ENCODE peak calls at places on chromosomes 3 and 15, in five cellular contexts. One of them, this sample, is unnamed.

GRCh38 chr3:162072656-162073055 is 576.0 kb downstream of the OTOL1 start:
- DNase-seq in cardiac muscle cell: no peak
- DNase-seq in esophagus squamous epithelium: no peak
- DNase-seq in brain microvascular endothelial cell: no peak
- DNase-seq in fibroblast of mammary gland: no peak
- DNase-seq in this sample: no peak

GRCh38 chr3:176816937-176817336 is 380.3 kb downstream of the TBL1XR1 start:
- DNase-seq in fibroblast of mammary gland: no peak
- DNase-seq in cardiac muscle cell: no peak
- DNase-seq in brain microvascular endothelial cell: no peak
- DNase-seq in esophagus squamous epithelium: no peak
- DNase-seq in this sample: no peak

GRCh38 chr3:143216709-143217182 is 97.2 kb downstream of the CHST2 start:
- DNase-seq in esophagus squamous epithelium: no peak
- DNase-seq in fibroblast of mammary gland: peak; percentile 10
- DNase-seq in brain microvascular endothelial cell: no peak
- DNase-seq in cardiac muscle cell: no peak
- DNase-seq in this sample: no peak

GRCh38 chr3:151501905-151502615 is 41.2 kb upstream of the IGSF10 start:
- DNase-seq in brain microvascular endothelial cell: no peak
- DNase-seq in esophagus squamous epithelium: no peak
- DNase-seq in fibroblast of mammary gland: peak; percentile 28
- DNase-seq in cardiac muscle cell: no peak
- DNase-seq in this sample: no peak

GRCh38 chr15:40046721-40047412 is 7.9 kb upstream of the SRP14 start:
- DNase-seq in esophagus squamous epithelium: no peak
- DNase-seq in brain microvascular endothelial cell: peak; percentile 61
- DNase-seq in fibroblast of mammary gland: peak; percentile 88
- DNase-seq in cardiac muscle cell: no peak
- DNase-seq in this sample: peak; percentile 78

GRCh38 chr15:86055688-86056087 is 24.0 kb upstream of the AGBL1 start:
- DNase-seq in brain microvascular endothelial cell: no peak
- DNase-seq in fibroblast of mammary gland: no peak
- DNase-seq in esophagus squamous epithelium: no peak
- DNase-seq in cardiac muscle cell: no peak
- DNase-seq in this sample: no peak

GRCh38 chr15:38401101-38401500 is 52.8 kb upstream of the FAM98B start:
- DNase-seq in fibroblast of mammary gland: peak; percentile 62
- DNase-seq in brain microvascular endothelial cell: no peak
- DNase-seq in esophagus squamous epithelium: no peak
- DNase-seq in cardiac muscle cell: no peak
- DNase-seq in this sample: peak; percentile 38

GRCh38 chr15:90877315-90877714 is 7.0 kb upstream of the FES start:
- DNase-seq in brain microvascular endothelial cell: no peak
- DNase-seq in esophagus squamous epithelium: no peak
- DNase-seq in fibroblast of mammary gland: no peak
- DNase-seq in cardiac muscle cell: no peak
- DNase-seq in this sample: no peak

GRCh38 chr3:63067999-63068645 is 192.9 kb upstream of the CADPS start:
- DNase-seq in cardiac muscle cell: peak; percentile 86
- DNase-seq in brain microvascular endothelial cell: peak; percentile 31
- DNase-seq in esophagus squamous epithelium: no peak
- DNase-seq in fibroblast of mammary gland: peak; percentile 66
- DNase-seq in this sample: peak; percentile 58

GRCh38 chr3:65749066-65749465 is 289.7 kb downstream of the MAGI1 start:
- DNase-seq in fibroblast of mammary gland: peak; percentile 5
- DNase-seq in cardiac muscle cell: no peak
- DNase-seq in esophagus squamous epithelium: no peak
- DNase-seq in brain microvascular endothelial cell: no peak
- DNase-seq in this sample: no peak

GRCh38 chr3:61438253-61439115 is 122.9 kb upstream of the PTPRG start:
- DNase-seq in brain microvascular endothelial cell: no peak
- DNase-seq in fibroblast of mammary gland: no peak
- DNase-seq in cardiac muscle cell: no peak
- DNase-seq in esophagus squamous epithelium: no peak
- DNase-seq in this sample: no peak

DNA sequence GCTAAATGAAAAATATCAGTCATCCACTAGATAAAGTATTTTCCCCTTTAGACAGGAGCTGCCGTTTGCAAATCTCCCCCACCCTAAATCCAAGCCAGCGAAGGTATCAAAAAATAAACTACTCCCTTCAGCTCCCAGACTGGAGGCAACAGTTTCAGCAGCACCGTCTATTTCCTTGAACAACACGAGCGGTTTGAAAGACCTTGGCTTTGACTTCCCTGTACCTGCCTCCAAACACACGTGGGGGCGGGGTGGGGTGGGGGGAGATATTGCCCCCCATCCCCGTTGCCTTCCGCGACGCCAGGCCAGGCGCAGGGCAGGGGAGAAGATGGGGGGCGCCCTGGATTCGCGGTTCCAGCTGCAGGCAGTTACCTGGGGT is 804 bp upstream of the CACNA1D start:
- DNase-seq in esophagus squamous epithelium: no peak
- DNase-seq in brain microvascular endothelial cell: no peak
- DNase-seq in fibroblast of mammary gland: no peak
- DNase-seq in cardiac muscle cell: peak; percentile 27
- DNase-seq in this sample: no peak
- H3K4me3 ChIP-seq in esophagus squamous epithelium: peak overlapping the region; percentile 69
- H3K4me3 ChIP-seq in brain microvascular endothelial cell: peak overlapping the region; percentile 40
- H3K4me3 ChIP-seq in fibroblast of mammary gland: no peak overlapping the region
- H3K4me3 ChIP-seq in cardiac muscle cell: peak overlapping the region; percentile 70
- H3K4me3 ChIP-seq in this sample: no peak overlapping the region

DNA sequence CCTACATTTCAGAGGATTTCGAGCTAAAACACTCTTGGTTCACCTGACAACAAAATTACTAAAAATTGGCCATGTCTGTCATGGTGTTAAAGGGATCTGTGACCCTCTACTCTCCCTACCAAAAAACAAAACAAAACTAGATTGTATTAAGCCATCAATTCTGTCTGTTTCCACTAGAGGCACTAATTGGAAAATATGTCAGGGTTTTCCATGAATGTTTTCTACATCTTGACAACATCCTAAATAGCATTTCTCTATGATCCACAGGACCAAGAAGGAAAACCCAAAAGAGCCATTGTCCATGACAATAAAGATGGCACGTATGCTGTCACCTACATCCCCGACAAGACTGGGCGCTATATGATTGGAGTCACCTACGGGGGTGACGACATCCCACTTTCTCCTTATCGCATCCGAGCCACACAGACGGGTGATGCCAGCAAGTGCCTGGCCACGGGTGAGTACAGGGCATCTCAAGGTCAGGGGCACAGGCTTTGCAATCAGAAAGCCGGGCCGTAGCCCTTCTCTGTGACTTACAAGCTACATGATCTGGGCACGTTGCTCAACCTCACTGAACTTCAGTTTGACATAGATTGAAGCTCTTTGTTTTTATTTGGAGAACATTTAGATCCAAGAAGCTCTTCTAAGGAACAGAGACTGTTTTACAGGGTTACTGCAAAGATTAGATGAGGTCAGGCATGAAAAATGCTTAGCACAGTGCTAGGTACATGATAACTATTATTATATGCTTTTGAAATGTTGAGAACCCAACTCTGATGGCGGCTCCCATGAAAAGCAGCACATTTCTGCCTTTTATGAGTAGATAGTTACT is 74.8 kb downstream of the DNASE1L3 start:
- DNase-seq in brain microvascular endothelial cell: no peak
- DNase-seq in esophagus squamous epithelium: no peak
- DNase-seq in cardiac muscle cell: no peak
- DNase-seq in fibroblast of mammary gland: peak; percentile 11
- DNase-seq in this sample: no peak
- TF ChIP-seq CTCF in brain microvascular endothelial cell: no peak
- TF ChIP-seq CTCF in esophagus squamous epithelium: peak; percentile 10
- TF ChIP-seq CTCF in cardiac muscle cell: peak; percentile 39
- TF ChIP-seq CTCF in fibroblast of mammary gland: peak; percentile 39
- TF ChIP-seq CTCF in this sample: peak; percentile 38

GRCh38 chr3:119746423-119746822 is 35.5 kb upstream of the NR1I2 start:
- DNase-seq in brain microvascular endothelial cell: no peak
- DNase-seq in cardiac muscle cell: no peak
- DNase-seq in esophagus squamous epithelium: no peak
- DNase-seq in fibroblast of mammary gland: no peak
- DNase-seq in this sample: no peak

GRCh38 chr3:119747355-119747754 is 34.5 kb upstream of the NR1I2 start:
- DNase-seq in esophagus squamous epithelium: no peak
- DNase-seq in cardiac muscle cell: no peak
- DNase-seq in fibroblast of mammary gland: no peak
- DNase-seq in brain microvascular endothelial cell: no peak
- DNase-seq in this sample: no peak

GRCh38 chr3:119745942-119746341 is 36.0 kb upstream of the NR1I2 start:
- DNase-seq in brain microvascular endothelial cell: no peak
- DNase-seq in cardiac muscle cell: no peak
- DNase-seq in esophagus squamous epithelium: no peak
- DNase-seq in fibroblast of mammary gland: no peak
- DNase-seq in this sample: no peak

GRCh38 chr3:119741701-119742100 is 38.9 kb downstream of the CFAP91 start:
- DNase-seq in cardiac muscle cell: no peak
- DNase-seq in esophagus squamous epithelium: no peak
- DNase-seq in fibroblast of mammary gland: no peak
- DNase-seq in brain microvascular endothelial cell: no peak
- DNase-seq in this sample: no peak

DNA sequence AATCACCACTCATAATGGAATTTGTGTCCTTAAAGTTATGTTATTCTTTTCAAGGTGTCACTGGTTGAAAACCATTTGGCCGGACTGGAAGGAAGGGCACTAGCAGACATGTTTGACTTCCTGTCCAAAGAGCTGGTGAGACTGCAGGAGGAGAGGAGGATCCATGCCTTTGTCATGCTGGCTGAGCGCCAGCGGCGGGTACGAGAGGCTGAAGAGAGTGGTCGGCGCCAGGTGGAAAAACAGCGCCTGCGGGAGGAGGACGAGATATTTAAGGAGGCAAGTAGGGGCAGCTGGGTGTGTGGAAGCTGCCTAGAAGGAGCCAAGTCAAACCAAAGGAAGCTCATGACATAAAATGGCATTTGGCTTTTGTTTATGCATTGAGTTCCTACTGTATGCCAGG is 38.0 kb upstream of the NR1I2 start:
- DNase-seq in cardiac muscle cell: no peak
- DNase-seq in fibroblast of mammary gland: no peak
- DNase-seq in esophagus squamous epithelium: no peak
- DNase-seq in brain microvascular endothelial cell: no peak
- DNase-seq in this sample: no peak
- H3K4me3 ChIP-seq in cardiac muscle cell: no peak overlapping the region
- H3K4me3 ChIP-seq in fibroblast of mammary gland: no peak overlapping the region
- H3K4me3 ChIP-seq in esophagus squamous epithelium: no peak overlapping the region
- H3K4me3 ChIP-seq in brain microvascular endothelial cell: no peak overlapping the region
- H3K4me3 ChIP-seq in this sample: no peak overlapping the region

GRCh38 chr3:10517616-10518015 is 12.2 kb upstream of the ATP2B2 start:
- DNase-seq in fibroblast of mammary gland: no peak
- DNase-seq in brain microvascular endothelial cell: no peak
- DNase-seq in cardiac muscle cell: no peak
- DNase-seq in esophagus squamous epithelium: no peak
- DNase-seq in this sample: no peak

GRCh38 chr3:10519236-10519635 is 13.8 kb upstream of the ATP2B2 start:
- DNase-seq in fibroblast of mammary gland: no peak
- DNase-seq in brain microvascular endothelial cell: no peak
- DNase-seq in cardiac muscle cell: no peak
- DNase-seq in esophagus squamous epithelium: no peak
- DNase-seq in this sample: no peak

GRCh38 chr3:10518506-10519150 is 13.2 kb upstream of the ATP2B2 start:
- DNase-seq in fibroblast of mammary gland: no peak
- DNase-seq in brain microvascular endothelial cell: peak; percentile 90
- DNase-seq in esophagus squamous epithelium: no peak
- DNase-seq in cardiac muscle cell: peak; percentile 47
- DNase-seq in this sample: peak; percentile 89

GRCh38 chr3:10521772-10522441 is 16.5 kb upstream of the ATP2B2 start:
- DNase-seq in esophagus squamous epithelium: no peak
- DNase-seq in fibroblast of mammary gland: no peak
- DNase-seq in brain microvascular endothelial cell: no peak
- DNase-seq in cardiac muscle cell: no peak
- DNase-seq in this sample: no peak

DNA sequence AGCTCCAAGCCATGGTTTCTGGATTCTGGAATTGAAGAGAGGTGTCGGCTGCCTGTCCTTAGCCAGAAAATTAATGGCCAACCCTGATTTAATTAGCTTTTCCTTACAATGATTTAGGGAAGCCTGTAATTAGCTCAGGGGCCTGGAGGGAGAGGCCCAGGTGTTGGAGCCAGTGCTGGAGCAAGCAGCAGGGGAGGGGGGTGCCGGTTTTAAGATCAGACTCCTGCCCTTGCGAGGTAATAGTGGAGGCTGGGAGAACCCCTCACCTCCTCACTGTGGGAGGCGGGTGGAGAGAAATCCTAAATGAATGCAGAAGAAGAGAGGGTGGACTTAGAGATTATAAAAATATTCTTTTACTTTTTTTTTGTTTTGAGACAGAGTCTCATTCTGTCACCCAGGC is 14.7 kb upstream of the ATP2B2 start:
- DNase-seq in brain microvascular endothelial cell: no peak
- DNase-seq in esophagus squamous epithelium: no peak
- DNase-seq in fibroblast of mammary gland: no peak
- DNase-seq in cardiac muscle cell: no peak
- DNase-seq in this sample: no peak
- TF ChIP-seq CTCF in brain microvascular endothelial cell: no peak
- TF ChIP-seq CTCF in esophagus squamous epithelium: no peak
- TF ChIP-seq CTCF in fibroblast of mammary gland: no peak
- TF ChIP-seq CTCF in cardiac muscle cell: no peak
- TF ChIP-seq CTCF in this sample: no peak

DNA sequence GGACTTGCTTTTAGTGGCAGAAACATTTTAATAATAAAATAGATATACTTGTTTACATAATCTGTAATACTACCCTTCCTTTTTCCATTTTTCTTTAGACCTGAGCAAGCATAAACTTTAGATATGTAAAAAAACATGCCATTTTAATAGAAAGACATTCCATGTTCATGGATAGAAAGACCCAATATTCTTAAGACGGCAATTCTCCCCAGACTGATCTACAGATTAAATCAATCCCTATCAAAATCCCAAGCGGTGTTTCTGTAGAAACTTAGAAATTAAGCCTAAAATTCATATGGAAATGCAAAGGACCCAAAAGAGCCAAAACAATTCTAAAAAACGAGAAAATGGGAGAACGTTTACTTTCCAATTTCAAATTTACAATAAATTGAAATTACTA is 11.6 kb downstream of the MRPS25 start:
- DNase-seq in esophagus squamous epithelium: no peak
- DNase-seq in brain microvascular endothelial cell: no peak
- DNase-seq in cardiac muscle cell: no peak
- DNase-seq in fibroblast of mammary gland: no peak
- DNase-seq in this sample: no peak
- H3K4me3 ChIP-seq in esophagus squamous epithelium: no peak overlapping the region
- H3K4me3 ChIP-seq in brain microvascular endothelial cell: no peak overlapping the region
- H3K4me3 ChIP-seq in cardiac muscle cell: no peak overlapping the region
- H3K4me3 ChIP-seq in fibroblast of mammary gland: no peak overlapping the region
- H3K4me3 ChIP-seq in this sample: no peak overlapping the region

GRCh38 chr3:82707035-82707434 is 945.6 kb upstream of the GBE1 start:
- DNase-seq in fibroblast of mammary gland: no peak
- DNase-seq in brain microvascular endothelial cell: no peak
- DNase-seq in esophagus squamous epithelium: no peak
- DNase-seq in cardiac muscle cell: peak; percentile 9
- DNase-seq in this sample: no peak
- TF ChIP-seq CTCF in fibroblast of mammary gland: no peak
- TF ChIP-seq CTCF in brain microvascular endothelial cell: no peak
- TF ChIP-seq CTCF in esophagus squamous epithelium: no peak
- TF ChIP-seq CTCF in cardiac muscle cell: no peak
- TF ChIP-seq CTCF in this sample: no peak

GRCh38 chr3:125440559-125440955 is 65.4 kb upstream of the ZNF148 start:
- DNase-seq in esophagus squamous epithelium: no peak
- DNase-seq in fibroblast of mammary gland: no peak
- DNase-seq in cardiac muscle cell: peak; percentile 12
- DNase-seq in brain microvascular endothelial cell: no peak
- DNase-seq in this sample: no peak

GRCh38 chr3:125440970-125441369 is 65.8 kb upstream of the ZNF148 start:
- DNase-seq in cardiac muscle cell: no peak
- DNase-seq in brain microvascular endothelial cell: no peak
- DNase-seq in fibroblast of mammary gland: no peak
- DNase-seq in esophagus squamous epithelium: no peak
- DNase-seq in this sample: no peak

GRCh38 chr3:125443923-125444322 is 68.8 kb upstream of the ZNF148 start:
- DNase-seq in fibroblast of mammary gland: peak; percentile 89
- DNase-seq in brain microvascular endothelial cell: no peak
- DNase-seq in esophagus squamous epithelium: no peak
- DNase-seq in cardiac muscle cell: no peak
- DNase-seq in this sample: peak; percentile 55
- H3K4me3 ChIP-seq in fibroblast of mammary gland: no peak overlapping the region
- H3K4me3 ChIP-seq in brain microvascular endothelial cell: no peak overlapping the region
- H3K4me3 ChIP-seq in esophagus squamous epithelium: no peak overlapping the region
- H3K4me3 ChIP-seq in cardiac muscle cell: no peak overlapping the region
- H3K4me3 ChIP-seq in this sample: no peak overlapping the region